ENCODE peak calls at places on chromosomes 13 and 19, in four cellular contexts. Q is aorta, K is heart right ventricle, X is body of pancreas. D is an unnamed sample.

GRCh38 chr19:35495107-35496064 is 5.1 kb upstream of the KRTDAP start:
- DNase-seq in Q (peak), K (peak), X (peak), D (peak)

GRCh38 chr19:15443838-15444237 is 5.9 kb downstream of the WIZ start:
- DNase-seq in Q (peak), K (peak), X (no peak), D (no peak)

GRCh38 chr19:2235026-2235395 is 1.1 kb downstream of the PLEKHJ1 start:
- DNase-seq in Q (no peak), K (no peak), X (no peak), D (no peak)

GRCh38 chr13:94667190-94667589 is 45.2 kb downstream of the SOX21 start:
- DNase-seq in Q (no peak), K (no peak), X (no peak), D (no peak)

GRCh38 chr19:45280471-45280961 is 29.4 kb downstream of the MARK4 start:
- DNase-seq in Q (no peak), K (no peak), X (no peak), D (no peak)

GRCh38 chr13:76336889-76337844 is 549.0 kb downstream of the KCTD12 start:
- DNase-seq in Q (no peak), K (peak), X (no peak), D (no peak)

GRCh38 chr19:14554382-14554812 is 17.5 kb downstream of the NDUFB7 start:
- DNase-seq in Q (no peak), K (no peak), X (no peak), D (no peak)

GRCh38 chr19:48480476-48481190 is 11.5 kb downstream of the CYTH2 start:
- DNase-seq in Q (no peak), K (peak), X (no peak), D (no peak)

GRCh38 chr19:58563034-58563573 is 4.7 kb upstream of the UBE2M start:
- DNase-seq in Q (no peak), K (no peak), X (peak), D (no peak)

GRCh38 chr19:36686365-36687213 is 823 bp upstream of the ZNF567 start:
- DNase-seq in Q (no peak), K (peak), X (peak), D (no peak)

GRCh38 chr19:30450101-30450500 is 77.9 kb downstream of the ZNF536 start:
- DNase-seq in Q (no peak), K (peak), X (no peak), D (peak)

GRCh38 chr19:28793391-28794168 is 419.4 kb downstream of the UQCRFS1 start:
- DNase-seq in Q (no peak), K (no peak), X (no peak), D (no peak)

GRCh38 chr13:21637296-21637695 is 33.3 kb upstream of the MICU2 start:
- DNase-seq in Q (peak), K (no peak), X (peak), D (peak)

GRCh38 chr19:1901940-1902404 is 3.2 kb upstream of the ADAT3 start:
- DNase-seq in Q (peak), K (no peak), X (no peak), D (no peak)

GRCh38 chr19:55175117-55175867 is 4.8 kb downstream of the SYT5 start:
- DNase-seq in Q (no peak), K (no peak), X (no peak), D (no peak)

GRCh38 chr13:79547211-79547610 is 66.3 kb downstream of the NDFIP2 start:
- DNase-seq in Q (no peak), K (no peak), X (no peak), D (no peak)